ENCODE peak calls at places on chromosome X, in six cellular contexts. Q is SK-N-SH, P is PC-3, G is HCT116, C is neural progenitor cell, I is MM.1S. R is an unnamed sample.

GRCh38 chrX:106300656-106301055 is 132.6 kb downstream of the PWWP3B start:
- DNase-seq in Q (no peak), P (peak), G (peak), C (no peak), I (no peak), R (no peak)

GRCh38 chrX:8235026-8235425 is 64.0 kb upstream of the VCX2 start:
- DNase-seq in Q (no peak), P (peak), G (no peak), C (no peak), I (no peak), R (no peak)

GRCh38 chrX:41475611-41476241 is 28.6 kb downstream of the NYX start:
- DNase-seq in Q (no peak), P (no peak), G (no peak), C (peak), I (no peak), R (no peak)

GRCh38 chrX:101462892-101463291 is 22.4 kb upstream of the ARMCX4 start:
- DNase-seq in Q (peak), P (peak), G (peak), C (peak), I (peak), R (peak)

GRCh38 chrX:55818673-55819375 is 101.3 kb downstream of the RRAGB start:
- DNase-seq in Q (no peak), P (no peak), G (no peak), C (no peak), I (no peak), R (no peak)

GRCh38 chrX:108312938-108313337 is 125.3 kb downstream of the COL4A6 start:
- DNase-seq in Q (no peak), P (peak), G (peak), C (peak), I (no peak), R (peak)

GRCh38 chrX:105038672-105039328 is 181.7 kb downstream of the TEX13A start:
- DNase-seq in Q (no peak), P (no peak), G (no peak), C (no peak), I (no peak), R (no peak)

GRCh38 chrX:155966876-155967275 is 30.6 kb upstream of the IL9R start:
- DNase-seq in Q (peak), P (peak), G (peak), C (peak), I (no peak), R (peak)

GRCh38 chrX:8879750-8880149 is 78.6 kb upstream of the FAM9A start:
- DNase-seq in Q (peak), P (peak), G (no peak), C (peak), I (peak), R (peak)

GRCh38 chrX:109624641-109625311 is at the start of gene KCNE5:
- DNase-seq in Q (peak), P (no peak), G (no peak), C (peak), I (no peak), R (peak)

GRCh38 chrX:74426071-74426470 is 4.8 kb downstream of the SLC16A2 start:
- DNase-seq in Q (no peak), P (no peak), G (no peak), C (no peak), I (no peak), R (no peak)

GRCh38 chrX:38220024-38220935 is at the start of gene SRPX:
- DNase-seq in Q (peak), P (peak), G (peak), C (peak), I (peak), R (peak)

GRCh38 chrX:2572740-2573139 is 72.0 kb upstream of the DHRSX start:
- DNase-seq in Q (no peak), P (peak), G (peak), C (peak), I (no peak), R (peak)

GRCh38 chrX:96140796-96141195 is 543.8 kb upstream of the DIAPH2 start:
- DNase-seq in Q (no peak), P (peak), G (no peak), C (no peak), I (no peak), R (no peak)

GRCh38 chrX:145910017-145910416 is 92.4 kb downstream of the SLITRK2 start:
- DNase-seq in Q (no peak), P (peak), G (no peak), C (peak), I (no peak), R (no peak)

GRCh38 chrX:20668550-20668949 is 401.8 kb upstream of the RPS6KA3 start:
- DNase-seq in Q (no peak), P (no peak), G (no peak), C (no peak), I (no peak), R (no peak)

GRCh38 chrX:139720136-139720535 is 12.2 kb upstream of the MCF2 start:
- DNase-seq in Q (no peak), P (peak), G (no peak), C (peak), I (no peak), R (peak)

GRCh38 chrX:38107028-38107427 is 100.7 kb downstream of the SYTL5 start:
- DNase-seq in Q (no peak), P (no peak), G (no peak), C (no peak), I (no peak), R (no peak)

GRCh38 chrX:31266172-31267076 is 194.6 kb upstream of the FTHL17 start:
- DNase-seq in Q (peak), P (no peak), G (no peak), C (peak), I (peak), R (peak)

GRCh38 chrX:123313486-123313885 is 129.4 kb downstream of the GRIA3 start:
- DNase-seq in Q (no peak), P (no peak), G (no peak), C (no peak), I (no peak), R (no peak)

GRCh38 chrX:125090046-125090445 is 229.6 kb upstream of the TEX13C start:
- DNase-seq in Q (no peak), P (peak), G (no peak), C (no peak), I (peak), R (no peak)

GRCh38 chrX:137945470-137945869 is 379.5 kb downstream of the ZIC3 start:
- DNase-seq in Q (no peak), P (no peak), G (no peak), C (no peak), I (no peak), R (no peak)

GRCh38 chrX:21151051-21151450 is 223.2 kb upstream of the CNKSR2 start:
- DNase-seq in Q (no peak), P (no peak), G (no peak), C (no peak), I (no peak), R (no peak)

GRCh38 chrX:42096262-42096939 is 173.0 kb upstream of the CASK start:
- DNase-seq in Q (no peak), P (peak), G (peak), C (no peak), I (no peak), R (peak)

GRCh38 chrX:146278381-146278780 is 460.8 kb downstream of the SLITRK2 start:
- DNase-seq in Q (no peak), P (no peak), G (no peak), C (peak), I (peak), R (no peak)

GRCh38 chrX:26653050-26653449 is 437.1 kb downstream of the MAGEB5 start:
- DNase-seq in Q (no peak), P (no peak), G (no peak), C (no peak), I (no peak), R (no peak)

GRCh38 chrX:31124536-31124935 is 52.7 kb upstream of the FTHL17 start:
- DNase-seq in Q (no peak), P (no peak), G (no peak), C (no peak), I (no peak), R (no peak)

GRCh38 chrX:15849555-15849954 is 5.1 kb downstream of the AP1S2 start:
- DNase-seq in Q (peak), P (peak), G (no peak), C (peak), I (no peak), R (peak)

GRCh38 chrX:331145-331771 is 12.7 kb upstream of the GTPBP6 start:
- DNase-seq in Q (peak), P (peak), G (no peak), C (peak), I (no peak), R (peak)

GRCh38 chrX:136344321-136344720 is 43.6 kb downstream of the ADGRG4 start:
- DNase-seq in Q (no peak), P (peak), G (no peak), C (no peak), I (no peak), R (no peak)

GRCh38 chrX:136260801-136261200 is 9.6 kb upstream of the MAP7D3 start:
- DNase-seq in Q (no peak), P (peak), G (no peak), C (no peak), I (no peak), R (peak)

DNA sequence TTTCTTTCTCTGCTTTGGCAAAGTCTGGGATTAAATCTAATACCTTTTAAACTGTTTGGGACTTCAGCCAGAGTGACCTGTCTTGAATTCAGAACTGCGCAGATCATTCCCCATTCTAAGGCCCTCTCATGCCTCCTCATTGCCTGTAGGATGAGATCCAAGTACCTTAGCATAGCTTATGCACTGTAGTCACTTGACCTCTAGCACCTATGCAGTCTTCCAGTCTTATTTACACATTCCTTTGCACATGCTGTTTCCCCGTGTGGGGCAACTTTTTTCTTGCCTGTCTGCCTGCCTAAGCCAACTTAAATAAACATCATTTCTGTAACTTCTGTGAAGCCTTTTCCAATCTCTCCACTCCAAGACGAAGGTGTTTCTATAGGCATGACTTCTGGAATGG is 68.4 kb downstream of the AR start:
- DNase-seq in Q (no peak), P (no peak), G (no peak), C (no peak), I (no peak), R (peak)
- H3K9ac ChIP-seq in Q (no peak), P (no peak), G (no peak), C (no peak), I (no peak), R (no peak)

DNA sequence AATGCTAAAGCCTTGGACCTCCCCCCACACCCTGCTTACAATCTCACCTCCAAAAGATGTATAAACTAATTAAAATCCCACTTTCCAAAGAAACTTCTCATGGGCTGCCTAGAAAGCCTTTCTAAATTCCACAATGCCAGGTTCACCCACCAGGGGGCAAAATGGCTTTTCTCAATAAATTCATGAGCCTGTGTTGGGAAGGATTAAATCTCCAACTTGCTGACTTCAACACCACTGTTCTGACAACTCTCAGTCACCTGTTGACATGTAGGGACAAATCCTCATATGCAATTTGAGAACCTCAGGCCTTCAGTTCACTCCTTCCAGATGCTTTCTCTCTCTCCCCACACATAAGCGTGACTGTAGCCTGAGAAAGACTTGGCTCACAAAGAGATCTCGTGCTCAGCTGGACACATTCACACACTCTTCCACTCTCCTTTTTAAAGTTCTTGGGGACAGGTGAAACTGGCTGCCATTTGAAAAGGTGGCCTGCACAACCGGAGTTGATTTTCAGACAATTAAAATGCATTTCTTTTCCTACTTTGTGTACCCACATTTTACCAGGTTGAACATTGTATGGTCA is 88.6 kb upstream of the PRPS2 start:
- DNase-seq in Q (peak), P (peak), G (peak), C (peak), I (no peak), R (no peak)
- TF ChIP-seq EZH2phosphoT487 in Q (no peak), P (no peak), G (no peak), C (no peak), I (no peak), R (no peak)

GRCh38 chrX:49230500-49231232 is 2.5 kb downstream of the CACNA1F start:
- DNase-seq in Q (no peak), P (no peak), G (no peak), C (peak), I (peak), R (peak)
- H3K27ac ChIP-seq in Q (no peak), P (no peak), G (no peak), C (no peak), I (peak), R (no peak)

GRCh38 chrX:40155617-40156471 is 58.1 kb upstream of the BCOR start:
- DNase-seq in Q (peak), P (no peak), G (no peak), C (peak), I (no peak), R (peak)
- H3K9ac ChIP-seq in Q (no peak), P (peak), G (peak), C (no peak), I (no peak), R (peak)

DNA sequence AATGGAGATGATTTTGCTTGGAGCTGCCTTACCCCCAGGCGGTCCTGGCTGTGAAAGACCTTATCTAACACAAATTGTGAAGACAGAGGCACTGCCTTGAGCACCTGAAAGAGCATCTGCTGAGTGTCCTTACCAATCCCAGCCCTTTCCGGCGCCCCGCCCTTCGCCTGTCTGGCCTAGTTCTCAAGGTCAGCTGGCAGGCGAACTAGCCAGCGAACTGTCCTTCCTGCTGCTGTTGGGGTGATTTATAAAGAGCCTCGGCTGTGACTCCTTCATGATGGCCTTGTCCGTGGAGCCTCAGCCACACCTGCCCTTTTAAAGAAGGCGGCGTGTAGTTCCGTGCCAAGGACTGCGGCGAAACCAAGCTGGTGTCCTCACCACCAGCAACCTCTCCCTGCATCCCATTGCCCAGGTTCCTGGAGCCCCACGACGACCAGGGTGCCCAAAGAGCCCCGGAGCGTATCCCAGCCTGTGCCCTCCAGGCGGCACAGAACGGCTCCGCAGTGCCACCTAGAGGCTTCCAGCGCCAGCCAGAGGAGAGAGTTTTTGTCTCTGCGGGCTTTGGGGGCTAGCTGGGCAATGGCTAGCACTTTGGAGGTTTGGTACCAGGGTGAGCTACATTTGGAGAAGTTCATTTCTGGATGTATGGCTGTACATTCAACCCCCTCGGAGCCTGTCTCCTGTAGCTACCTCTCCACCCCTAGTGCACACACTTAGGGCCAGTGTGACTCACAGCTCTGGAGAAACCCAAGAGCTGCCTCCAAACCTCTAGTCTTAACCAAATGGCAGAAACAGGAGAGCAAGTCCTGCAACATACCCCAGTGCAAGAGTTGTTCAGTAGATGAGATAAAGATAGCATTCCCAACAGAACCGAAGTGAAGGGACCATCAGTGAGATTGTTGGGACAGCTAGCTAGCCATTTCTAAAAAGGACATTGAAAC is 36.8 kb upstream of the VMA21 start:
- DNase-seq in Q (peak), P (peak), G (no peak), C (peak), I (peak), R (peak)
- TF ChIP-seq EZH2phosphoT487 in Q (no peak), P (no peak), G (no peak), C (no peak), I (no peak), R (no peak)

DNA sequence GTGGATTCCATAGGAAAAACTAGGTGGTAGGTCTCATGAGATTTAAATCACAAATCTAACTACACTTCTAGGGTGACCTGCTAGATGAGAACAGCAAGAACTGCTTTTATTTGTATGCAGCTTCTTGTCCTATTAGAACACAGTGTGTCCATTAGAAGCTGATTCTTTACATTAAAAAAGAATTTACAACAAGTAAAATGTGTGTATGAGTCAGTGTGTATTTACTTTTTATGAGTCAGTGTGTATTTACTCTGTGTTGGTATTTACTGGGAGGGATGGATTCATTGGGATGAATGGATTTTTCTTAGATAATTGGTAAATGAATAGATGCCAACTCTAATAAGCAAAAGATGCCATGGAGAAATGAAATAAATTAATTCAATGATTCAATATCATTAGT is 40.6 kb upstream of the XPNPEP2 start:
- DNase-seq in Q (no peak), P (peak), G (no peak), C (no peak), I (no peak), R (no peak)
- H3K27ac ChIP-seq in Q (no peak), P (peak), G (no peak), C (no peak), I (no peak), R (no peak)

DNA sequence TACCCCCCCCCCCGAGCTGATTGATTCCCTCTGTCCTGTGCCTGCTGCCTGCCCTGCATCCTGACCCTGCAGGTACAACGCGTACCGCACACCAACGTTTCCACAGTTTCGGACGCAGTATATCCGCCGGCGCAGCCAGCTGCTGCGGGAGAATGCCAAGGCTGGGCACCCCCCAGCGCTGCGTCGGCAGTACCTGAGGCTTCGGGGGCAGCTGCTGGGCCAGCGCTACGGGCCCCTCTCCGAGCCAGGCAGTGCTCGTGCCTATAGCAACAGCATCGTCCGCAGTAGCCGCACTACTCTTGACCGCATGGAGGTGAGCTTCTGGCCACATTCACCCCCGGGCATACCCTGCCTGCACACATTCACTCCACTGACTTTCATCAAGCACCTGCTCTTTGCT is 1.4 kb downstream of the WDR13 start:
- DNase-seq in Q (no peak), P (no peak), G (no peak), C (no peak), I (no peak), R (no peak)
- H3K9ac ChIP-seq in Q (peak), P (peak), G (peak), C (no peak), I (no peak), R (peak)

GRCh38 chrX:9997524-9997923 is 30.4 kb downstream of the CLDN34 start:
- DNase-seq in Q (no peak), P (no peak), G (no peak), C (no peak), I (peak), R (no peak)
- TF ChIP-seq EZH2phosphoT487 in Q (no peak), P (no peak), G (no peak), C (no peak), I (no peak), R (no peak)

DNA sequence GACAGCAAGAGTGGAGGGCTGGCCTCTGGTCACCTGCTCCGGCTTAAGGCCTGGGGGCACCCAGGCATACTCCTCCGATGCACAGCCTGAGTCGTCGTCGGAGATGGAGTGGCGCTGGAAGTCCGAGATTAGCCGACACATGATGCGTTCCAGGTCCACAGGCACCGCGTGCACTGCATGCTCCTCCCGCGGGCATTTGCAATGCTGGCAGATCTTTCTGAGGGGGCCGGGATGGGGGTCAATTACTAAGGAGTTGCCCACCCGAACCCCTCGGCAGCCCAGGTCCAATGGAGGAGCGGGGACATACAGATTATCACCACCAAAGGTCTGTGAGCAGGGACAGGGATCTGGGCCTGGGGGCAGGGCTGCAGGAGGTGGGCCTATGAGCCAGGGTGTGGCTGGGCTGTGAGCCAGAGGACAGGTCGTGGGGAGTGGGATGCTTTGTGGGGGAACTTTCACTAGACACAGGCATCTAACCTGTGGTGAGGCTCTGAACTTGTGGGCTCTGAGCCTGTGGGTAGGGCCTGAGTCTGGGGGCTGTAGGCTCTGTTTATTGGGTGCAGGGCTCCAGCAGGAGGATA is 2.4 kb downstream of the PRICKLE3 start:
- DNase-seq in Q (no peak), P (no peak), G (no peak), C (no peak), I (no peak), R (no peak)
- H3K27ac ChIP-seq in Q (no peak), P (no peak), G (peak), C (no peak), I (no peak), R (no peak)

GRCh38 chrX:130121505-130121800 is 11.2 kb upstream of the ELF4 start:
- DNase-seq in Q (no peak), P (no peak), G (no peak), C (no peak), I (no peak), R (no peak)

GRCh38 chrX:130118396-130118795 is 8.1 kb upstream of the ELF4 start:
- DNase-seq in Q (no peak), P (peak), G (no peak), C (no peak), I (no peak), R (peak)

GRCh38 chrX:130120321-130120731 is 10.0 kb upstream of the ELF4 start:
- DNase-seq in Q (no peak), P (no peak), G (no peak), C (peak), I (no peak), R (peak)

GRCh38 chrX:130118941-130119640 is 8.8 kb upstream of the ELF4 start:
- DNase-seq in Q (no peak), P (no peak), G (no peak), C (no peak), I (no peak), R (peak)

GRCh38 chrX:130120746-130121504 is 10.6 kb upstream of the ELF4 start:
- DNase-seq in Q (peak), P (peak), G (no peak), C (peak), I (peak), R (peak)
- H3K9ac ChIP-seq in Q (peak), P (peak), G (peak), C (no peak), I (peak), R (peak)